ENCODE peak calls at places on chromosome 20, in four cellular contexts. E is A549, S is sigmoid colon, O is suprapubic skin. N is an unnamed sample.
A peak's percentile ranks its signal among the peaks of the same experiment; 100 is the strongest.

GRCh38 chr20:49303211-49303610 is 25.4 kb upstream of the ZNFX1 start:
- DNase-seq in O (no peak), S (no peak), E (no peak), N (no peak)

GRCh38 chr20:48716086-48716485 is 111.7 kb downstream of the PREX1 start:
- DNase-seq in E (no peak), S (no peak), O (no peak), N (no peak)

GRCh38 chr20:48162621-48163020 is 377.3 kb upstream of the SULF2 start:
- DNase-seq in S (no peak), E (no peak), O (no peak), N (no peak)

GRCh38 chr20:43448748-43449535 is 8.8 kb upstream of the SRSF6 start:
- DNase-seq in E (peak; percentile 72), S (no peak), O (peak; percentile 45), N (peak; percentile 51)

GRCh38 chr20:9021699-9022098 is 47.2 kb upstream of the PLCB4 start:
- DNase-seq in E (no peak), O (no peak), S (no peak), N (no peak)

GRCh38 chr20:461254-462198 is 807 bp downstream of the TBC1D20 start:
- DNase-seq in O (peak; percentile 79), E (peak; percentile 76), S (peak; percentile 77), N (peak; percentile 51)

GRCh38 chr20:9903048-9903651 is 64.3 kb upstream of the PAK5 start:
- DNase-seq in E (peak; percentile 18), O (no peak), S (no peak), N (no peak)

GRCh38 chr20:46694484-46694883 is 5.2 kb upstream of the TP53RK start:
- DNase-seq in E (no peak), S (peak; percentile 7), O (no peak), N (no peak)

GRCh38 chr20:23331951-23332350 is 18.6 kb upstream of the NXT1 start:
- DNase-seq in E (no peak), S (no peak), O (no peak), N (no peak)

GRCh38 chr20:59677586-59677985 is 73.2 kb downstream of the PHACTR3 start:
- DNase-seq in E (no peak), O (no peak), S (no peak), N (no peak)

GRCh38 chr20:19491241-19491640 is 266.8 kb upstream of the RIN2 start:
- DNase-seq in E (no peak), S (no peak), O (no peak), N (no peak)

GRCh38 chr20:37133952-37134351 is 38.2 kb upstream of the RBL1 start:
- DNase-seq in O (no peak), E (no peak), S (no peak), N (no peak)

GRCh38 chr20:59645761-59646171 is 41.4 kb downstream of the PHACTR3 start:
- DNase-seq in S (peak; percentile 52), O (no peak), E (no peak), N (no peak)

GRCh38 chr20:3863317-3863716 is 16.7 kb downstream of the MAVS start:
- DNase-seq in E (no peak), S (no peak), O (no peak), N (no peak)

GRCh38 chr20:50313223-50313820 is 122.7 kb downstream of the CEBPB start:
- DNase-seq in S (no peak), O (no peak), E (peak; percentile 88), N (no peak)

GRCh38 chr20:33709905-33710541 is 10.1 kb downstream of the PXMP4 start:
- DNase-seq in S (no peak), O (no peak), E (no peak), N (no peak)

GRCh38 chr20:59765599-59766177 is 161.3 kb downstream of the PHACTR3 start:
- DNase-seq in O (no peak), E (no peak), S (no peak), N (no peak)

GRCh38 chr20:47127986-47128385 is 228.5 kb downstream of the ZMYND8 start:
- DNase-seq in E (no peak), O (no peak), S (no peak), N (peak; percentile 43)

GRCh38 chr20:33372993-33373441 is 28.3 kb downstream of the CDK5RAP1 start:
- DNase-seq in E (no peak), S (no peak), O (no peak), N (no peak)

DNA sequence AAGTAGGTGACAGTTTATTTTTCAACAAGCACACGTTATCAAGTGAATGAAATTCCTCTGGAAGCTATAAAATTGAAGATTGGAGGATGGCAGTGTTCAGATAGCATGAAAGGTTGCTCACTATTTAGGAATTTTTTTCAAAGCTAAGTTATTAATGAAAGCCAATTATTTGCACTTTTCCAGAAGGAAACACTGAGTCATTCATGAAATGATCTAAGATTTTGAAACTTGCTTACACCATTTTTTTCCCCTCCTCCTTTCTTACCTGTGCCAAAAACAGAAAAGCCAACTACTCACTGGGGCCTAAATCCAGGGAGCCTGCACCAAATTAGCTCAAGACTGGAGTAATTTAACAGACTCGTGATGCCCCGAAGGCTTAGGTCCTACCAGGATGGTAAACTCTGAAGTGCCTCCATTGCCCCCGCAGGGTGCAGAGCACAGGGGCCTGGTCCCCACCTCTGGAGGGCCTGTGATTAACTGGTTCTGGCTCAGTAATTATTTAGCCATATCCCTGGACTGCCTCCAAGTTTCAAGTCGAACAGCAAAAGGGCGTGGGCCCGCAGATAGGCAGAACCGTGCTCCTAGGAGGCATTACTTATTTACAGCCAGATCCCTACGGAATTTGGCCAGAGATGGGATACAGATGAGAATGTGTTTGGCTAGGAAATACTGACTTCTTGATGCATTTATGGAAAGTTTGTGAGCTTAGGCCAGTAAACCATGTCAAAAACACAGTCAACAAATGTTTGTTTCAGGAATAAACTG is 28.0 kb upstream of the ZNF217 start:
- DNase-seq in E (peak; percentile 80), O (no peak), S (peak; percentile 84), N (peak; percentile 65)
- TF ChIP-seq EP300 in E (peak; percentile 86), O (no peak), S (no peak), N (no peak)

GRCh38 chr20:6702144-6702543 is 65.3 kb upstream of the BMP2 start:
- DNase-seq in S (no peak), O (no peak), E (no peak), N (no peak)

GRCh38 chr20:6703047-6703446 is 64.4 kb upstream of the BMP2 start:
- DNase-seq in S (no peak), O (no peak), E (no peak), N (no peak)

GRCh38 chr20:6705106-6705766 is 62.2 kb upstream of the BMP2 start:
- DNase-seq in S (no peak), O (no peak), E (no peak), N (no peak)

GRCh38 chr20:6705920-6706500 is 61.5 kb upstream of the BMP2 start:
- DNase-seq in S (no peak), E (no peak), O (no peak), N (no peak)

GRCh38 chr20:6704132-6704861 is 63.2 kb upstream of the BMP2 start:
- DNase-seq in E (peak; percentile 50), O (no peak), S (no peak), N (peak; percentile 59)
- TF ChIP-seq POLR2A in E (no peak), O (no peak), S (no peak), N (no peak)

GRCh38 chr20:63847374-63848002 is 13.8 kb upstream of the ABHD16B start:
- DNase-seq in E (no peak), S (no peak), O (no peak), N (no peak)
- H3K27ac ChIP-seq in E (no peak overlapping the region), S (peak overlapping the region; percentile 64), O (peak overlapping the region; percentile 51), N (peak overlapping the region; percentile 65)

GRCh38 chr20:57748601-57749130 is 38.9 kb upstream of the PMEPA1 start:
- DNase-seq in O (peak; percentile 83), S (peak; percentile 90), E (peak; percentile 96), N (peak; percentile 55)
- TF ChIP-seq EP300 in O (no peak), S (no peak), E (peak; percentile 92), N (no peak)

DNA sequence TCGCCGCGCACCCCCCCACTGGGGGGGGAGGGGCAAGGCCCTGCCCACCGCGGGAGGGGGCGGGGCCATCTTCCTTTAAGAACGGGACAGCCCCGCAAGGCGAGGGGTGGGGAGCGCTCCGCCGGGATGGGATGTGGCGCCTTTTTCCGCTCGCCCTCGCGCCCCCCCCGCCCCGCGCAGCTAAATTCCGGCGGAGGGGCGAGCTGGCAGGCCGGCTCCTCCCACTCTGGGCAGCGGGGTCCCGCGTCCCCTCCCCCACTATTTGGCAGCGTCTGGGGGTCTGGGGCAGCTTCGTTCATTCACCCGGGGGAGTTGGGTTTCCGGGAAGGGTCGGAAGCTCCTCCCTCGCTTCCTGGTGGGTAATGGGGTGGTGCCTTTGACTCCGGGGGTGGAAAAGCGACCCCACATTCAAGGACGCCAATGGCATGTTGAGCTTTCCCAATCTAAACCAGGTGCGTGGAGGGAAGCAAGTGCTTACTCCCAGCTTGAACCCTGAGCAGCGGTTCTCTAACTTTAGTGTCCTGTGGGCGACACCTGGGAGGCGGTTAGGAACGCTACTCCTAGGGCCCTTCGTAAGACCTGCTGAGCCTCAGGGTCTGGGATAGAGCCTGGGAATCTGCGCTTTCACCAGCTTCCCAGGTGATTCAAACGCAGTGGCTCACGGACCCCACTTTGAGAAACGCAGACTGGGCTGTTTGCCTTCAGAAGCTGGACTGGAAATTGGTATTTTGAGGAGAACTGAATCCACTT is 927 bp downstream of the ASXL1 start:
- DNase-seq in E (peak; percentile 62), S (peak; percentile 90), O (peak; percentile 86), N (peak; percentile 77)
- TF ChIP-seq POLR2A in E (peak; percentile 54), S (peak; percentile 21), O (no peak), N (no peak)

GRCh38 chr20:63032026-63032800 is 25.4 kb upstream of the BHLHE23 start:
- DNase-seq in O (no peak), E (no peak), S (peak; percentile 35), N (no peak)
- H3K27ac ChIP-seq in O (no peak overlapping the region), E (no peak overlapping the region), S (no peak overlapping the region), N (no peak overlapping the region)

GRCh38 chr20:38870733-38871559 is 55.3 kb upstream of the FAM83D start:
- DNase-seq in O (no peak), E (peak; percentile 49), S (no peak), N (no peak)
- TF ChIP-seq EP300 in O (no peak), E (no peak), S (no peak), N (no peak)

GRCh38 chr20:45060341-45060740 is 40.6 kb downstream of the KCNS1 start:
- DNase-seq in E (no peak), S (no peak), O (no peak), N (no peak)

GRCh38 chr20:45058168-45058850 is 42.6 kb downstream of the KCNS1 start:
- DNase-seq in E (no peak), O (no peak), S (no peak), N (no peak)

GRCh38 chr20:45064812-45065211 is 36.1 kb downstream of the KCNS1 start:
- DNase-seq in O (no peak), S (no peak), E (no peak), N (no peak)

GRCh38 chr20:45059022-45059728 is 41.8 kb downstream of the KCNS1 start:
- DNase-seq in O (no peak), S (no peak), E (no peak), N (no peak)

DNA sequence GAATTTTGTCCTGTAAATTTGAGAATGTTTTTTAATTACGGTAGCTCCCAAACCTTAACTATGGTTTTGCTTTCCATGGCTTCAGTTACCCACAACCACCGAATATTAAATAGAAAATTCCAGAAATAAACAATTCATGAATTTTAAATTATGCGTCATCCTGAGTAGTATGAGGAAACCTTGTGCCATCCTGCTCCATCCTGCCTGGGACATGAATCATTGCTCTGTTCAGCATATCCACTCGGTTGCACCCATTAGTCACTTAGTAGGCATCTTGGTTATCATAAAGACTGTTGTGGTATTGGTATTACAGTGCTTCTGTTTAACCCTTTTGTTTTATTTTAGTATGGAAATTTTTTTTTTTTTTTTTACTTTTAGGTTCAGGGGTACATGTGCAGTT is 39.7 kb downstream of the KCNS1 start:
- DNase-seq in E (peak; percentile 71), O (no peak), S (no peak), N (no peak)
- TF ChIP-seq POLR2A in E (no peak), O (no peak), S (no peak), N (no peak)

N was measured in stomach.